ENCODE peak calls at places on chromosome 10, in eight cellular contexts. M is T follicular helper cell; E is activated CD8-positive, alpha-beta memory T cell treated with anti-CD3 and anti-CD28 coated beads, Interleukin-2, amount 50 U/mL, for 48 hours; N is BJ; U is NCI-H1092 treated with DMSO at 0.1 percent for 48 hours; V is T-helper 17 cell; Y is stimulated activated naive CD4-positive, alpha-beta T cell treated with Interleukin-2 at 50 U/mL for 16 hours; J is NCI-H2081. G is an unnamed sample.

GRCh38 chr10:121078672-121079102 is 227.5 kb downstream of the WDR11 start:
- DNase-seq in Y (no peak), M (no peak), E (no peak), J (no peak), U (no peak), N (no peak), V (no peak), G (no peak)

GRCh38 chr10:96470108-96470743 is 43.5 kb downstream of the TLL2 start:
- DNase-seq in Y (no peak), N (no peak), V (no peak), U (peak; percentile 23), M (no peak), J (no peak), E (peak; percentile 55), G (peak; percentile 35)

GRCh38 chr10:105150486-105150885 is 509.4 kb downstream of the SORCS3 start:
- DNase-seq in E (no peak), Y (no peak), U (no peak), V (no peak), J (no peak), M (no peak), N (no peak), G (no peak)

GRCh38 chr10:110455440-110455839 is 42.3 kb upstream of the DUSP5 start:
- DNase-seq in V (no peak), E (peak; percentile 64), N (no peak), Y (no peak), M (no peak), U (no peak), J (no peak), G (peak; percentile 49)

GRCh38 chr10:86139066-86139657 is 227.4 kb downstream of the GRID1 start:
- DNase-seq in V (no peak), J (no peak), U (no peak), Y (no peak), M (no peak), N (no peak), E (peak; percentile 59), G (peak; percentile 33)

GRCh38 chr10:43206391-43207235 is 60.3 kb downstream of the RASGEF1A start:
- DNase-seq in E (peak; percentile 41), M (no peak), Y (no peak), V (no peak), N (no peak), J (no peak), U (no peak), G (no peak)

GRCh38 chr10:5640501-5640900 is 25.9 kb downstream of the ASB13 start:
- DNase-seq in V (no peak), E (no peak), U (no peak), J (no peak), N (no peak), M (no peak), Y (no peak), G (no peak)

GRCh38 chr10:121418126-121418777 is 180.0 kb downstream of the FGFR2 start:
- DNase-seq in N (no peak), M (no peak), E (no peak), U (no peak), Y (no peak), V (no peak), J (no peak), G (no peak)

GRCh38 chr10:112792487-112793196 is 157.4 kb upstream of the TCF7L2 start:
- DNase-seq in E (no peak), N (peak; percentile 18), U (peak; percentile 51), V (no peak), M (no peak), J (no peak), Y (no peak), G (no peak)

GRCh38 chr10:71753960-71754505 is 19.3 kb downstream of the VSIR start:
- DNase-seq in E (no peak), Y (no peak), M (no peak), V (no peak), U (no peak), N (no peak), J (no peak), G (no peak)

GRCh38 chr10:116742367-116743265 is at the start of gene HSPA12A:
- DNase-seq in E (peak; percentile 74), N (peak; percentile 52), U (peak; percentile 3), J (peak; percentile 37), V (peak; percentile 45), M (peak; percentile 14), Y (peak; percentile 6), G (peak; percentile 59)

GRCh38 chr10:105073999-105074398 is 432.9 kb downstream of the SORCS3 start:
- DNase-seq in U (no peak), M (no peak), J (no peak), Y (no peak), V (no peak), N (no peak), E (no peak), G (no peak)

GRCh38 chr10:70503776-70504175 is 25.2 kb downstream of the PALD1 start:
- DNase-seq in M (no peak), Y (no peak), N (no peak), J (peak; percentile 16), V (no peak), U (peak; percentile 4), E (no peak), G (no peak)

GRCh38 chr10:81889181-81889769 is 14.3 kb downstream of the NRG3 start:
- DNase-seq in J (no peak), U (no peak), M (no peak), E (no peak), Y (no peak), V (no peak), N (no peak), G (no peak)

GRCh38 chr10:114026189-114027040 is 17.3 kb upstream of the ADRB1 start:
- DNase-seq in U (no peak), Y (no peak), N (peak; percentile 51), E (no peak), V (no peak), M (no peak), J (no peak), G (no peak)

GRCh38 chr10:88200637-88201036 is 337.2 kb downstream of the PTEN start:
- DNase-seq in M (no peak), J (no peak), N (no peak), E (no peak), V (no peak), Y (no peak), U (no peak), G (no peak)

GRCh38 chr10:17923728-17924127 is 28.0 kb upstream of the SLC39A12 start:
- DNase-seq in U (no peak), V (no peak), M (no peak), E (no peak), J (no peak), Y (no peak), N (peak; percentile 71), G (no peak)

GRCh38 chr10:28644647-28645046 is 32.7 kb upstream of the BAMBI start:
- DNase-seq in J (no peak), U (no peak), M (no peak), Y (no peak), N (no peak), V (no peak), E (no peak), G (no peak)

GRCh38 chr10:132408367-132408781 is 11.4 kb downstream of the PWWP2B start:
- DNase-seq in N (no peak), V (no peak), M (no peak), Y (no peak), E (no peak), J (no peak), U (no peak), G (no peak)

GRCh38 chr10:113616244-113617074 is 47.4 kb downstream of the NRAP start:
- DNase-seq in N (no peak), V (no peak), M (no peak), J (no peak), E (no peak), U (no peak), Y (no peak), G (no peak)

GRCh38 chr10:107898392-107898791 is 733.9 kb upstream of the SORCS1 start:
- DNase-seq in E (no peak), J (no peak), U (no peak), Y (no peak), M (no peak), V (no peak), N (no peak), G (no peak)

GRCh38 chr10:78302989-78303854 is 269.6 kb downstream of the RPS24 start:
- DNase-seq in J (peak; percentile 83), M (peak; percentile 92), U (peak; percentile 89), Y (peak; percentile 96), N (peak; percentile 55), E (peak; percentile 99), V (peak; percentile 98), G (peak; percentile 98)

GRCh38 chr10:114507449-114507848 is 103.1 kb upstream of the AFAP1L2 start:
- DNase-seq in V (no peak), E (no peak), Y (no peak), N (no peak), J (no peak), M (no peak), U (no peak), G (no peak)

GRCh38 chr10:95375418-95375817 is 84.6 kb upstream of the PDLIM1 start:
- DNase-seq in U (no peak), J (no peak), M (no peak), N (no peak), Y (no peak), V (no peak), E (no peak), G (no peak)

GRCh38 chr10:107834706-107835105 is 670.2 kb upstream of the SORCS1 start:
- DNase-seq in E (no peak), V (no peak), U (no peak), N (no peak), M (no peak), Y (no peak), J (no peak), G (no peak)

GRCh38 chr10:114825513-114826253 is 4.1 kb downstream of the FHIP2A start:
- DNase-seq in V (no peak), N (peak; percentile 97), J (no peak), U (no peak), Y (no peak), E (no peak), M (no peak), G (no peak)

GRCh38 chr10:85977642-85978041 is 389.0 kb downstream of the GRID1 start:
- DNase-seq in V (no peak), E (no peak), Y (no peak), U (no peak), N (no peak), M (no peak), J (no peak), G (no peak)

GRCh38 chr10:22374489-22375126 is 29.3 kb downstream of the SPAG6 start:
- DNase-seq in U (no peak), J (no peak), N (no peak), E (no peak), M (no peak), V (no peak), Y (no peak), G (no peak)

GRCh38 chr10:101061814-101062230 is at the start of gene KAZALD1:
- DNase-seq in N (no peak), E (no peak), M (no peak), U (peak; percentile 57), J (no peak), Y (no peak), V (no peak), G (no peak)

GRCh38 chr10:77782328-77783061 is 144.1 kb downstream of the DLG5 start:
- DNase-seq in Y (no peak), N (no peak), U (no peak), M (no peak), E (peak; percentile 22), V (no peak), J (no peak), G (no peak)

GRCh38 chr10:46560952-46561351 is 4.5 kb upstream of the GPRIN2 start:
- DNase-seq in Y (no peak), E (no peak), V (no peak), N (no peak), U (no peak), J (no peak), M (no peak), G (no peak)

GRCh38 chr10:75276029-75276872 is 40.5 kb upstream of the COMTD1 start:
- DNase-seq in V (no peak), U (no peak), M (no peak), J (no peak), N (no peak), Y (no peak), E (no peak), G (no peak)

GRCh38 chr10:129525408-129525807 is 58.4 kb downstream of the MGMT start:
- DNase-seq in M (no peak), U (no peak), V (no peak), Y (no peak), E (no peak), J (no peak), N (peak; percentile 34), G (no peak)

GRCh38 chr10:133308431-133309110 is at the start of the genes TUBGCP2 and ZNF511:
- DNase-seq in U (peak; percentile 59), N (no peak), E (peak; percentile 97), Y (peak; percentile 86), V (peak; percentile 88), M (peak; percentile 82), J (peak; percentile 44), G (peak; percentile 93)